ENCODE peak calls at places on chromosomes 7 and 10, in five cellular contexts. F is nucleus accumbens; W is activated naive CD8-positive, alpha-beta T cell treated with anti-CD3 and anti-CD28 coated beads, Interleukin-2, amount 50 U/mL, for 24 hours; C is adipocyte; S is GM23248. Q is an unnamed sample.

GRCh38 chr7:128155100-128155763 is 85.8 kb upstream of the LEP start:
- DNase-seq in C (no peak), S (peak), W (no peak), F (no peak), Q (no peak)

GRCh38 chr7:42831051-42831952 is 80.6 kb downstream of the C7orf25 start:
- DNase-seq in S (peak), C (peak), W (no peak), F (peak), Q (no peak)

GRCh38 chr7:98616381-98617050 is 569 bp upstream of the NPTX2 start:
- DNase-seq in C (peak), W (no peak), S (no peak), F (no peak), Q (no peak)

GRCh38 chr7:135385209-135385608 is 124.7 kb downstream of the CNOT4 start:
- DNase-seq in S (peak), C (peak), F (no peak), W (no peak), Q (no peak)

GRCh38 chr10:28432210-28432676 is 100.7 kb upstream of the WAC start:
- DNase-seq in S (peak), C (peak), F (peak), W (peak), Q (peak)

GRCh38 chr7:95330194-95331003 is 6.1 kb upstream of the PON1 start:
- DNase-seq in C (peak), W (no peak), F (no peak), S (peak), Q (no peak)

GRCh38 chr10:113518415-113518814 is 34.4 kb upstream of the HABP2 start:
- DNase-seq in F (no peak), S (no peak), C (no peak), W (no peak), Q (no peak)

GRCh38 chr7:110645616-110646015 is 445.3 kb upstream of the LRRN3 start:
- DNase-seq in W (no peak), F (no peak), S (no peak), C (no peak), Q (no peak)

GRCh38 chr10:132931258-132931657 is 11.1 kb downstream of the CFAP46 start:
- DNase-seq in F (no peak), S (no peak), W (no peak), C (peak), Q (no peak)

GRCh38 chr10:119505131-119505551 is 37.4 kb downstream of the RGS10 start:
- DNase-seq in W (no peak), F (no peak), C (no peak), S (no peak), Q (no peak)

GRCh38 chr7:82472966-82473365 is 29.4 kb upstream of the CACNA2D1 start:
- DNase-seq in F (no peak), W (no peak), S (peak), C (no peak), Q (no peak)

GRCh38 chr10:102988404-102989314 is 70.6 kb downstream of the CNNM2 start:
- DNase-seq in W (no peak), F (no peak), C (peak), S (no peak), Q (peak)

GRCh38 chr10:119090026-119090808 is 9.6 kb upstream of the EIF3A start:
- DNase-seq in C (no peak), F (no peak), W (no peak), S (no peak), Q (no peak)

GRCh38 chr7:101936612-101937231 is 119.3 kb downstream of the CUX1 start:
- DNase-seq in S (peak), F (no peak), W (no peak), C (peak), Q (no peak)

GRCh38 chr7:106126170-106126938 is 14.2 kb upstream of the SYPL1 start:
- DNase-seq in W (peak), S (peak), F (no peak), C (no peak), Q (peak)

GRCh38 chr10:114967071-114967470 is 29.1 kb downstream of the TRUB1 start:
- DNase-seq in S (no peak), W (no peak), F (no peak), C (peak), Q (no peak)

GRCh38 chr10:117686606-117687005 is 144.1 kb downstream of the EMX2 start:
- DNase-seq in C (no peak), F (no peak), S (no peak), W (no peak), Q (no peak)

GRCh38 chr7:93178213-93178612 is 30.0 kb upstream of the SAMD9L start:
- DNase-seq in F (no peak), C (peak), W (no peak), S (peak), Q (no peak)

GRCh38 chr10:21518629-21519321 is 6.7 kb downstream of the SKIDA1 start:
- DNase-seq in F (no peak), S (peak), C (peak), W (no peak), Q (no peak)

GRCh38 chr10:6314620-6315205 is 112.0 kb downstream of the PFKFB3 start:
- DNase-seq in S (no peak), F (no peak), C (no peak), W (no peak), Q (no peak)

GRCh38 chr7:142482899-142483658 is 225.2 kb upstream of the PRSS58 start:
- DNase-seq in S (peak), W (peak), C (peak), F (peak), Q (peak)

GRCh38 chr7:133941496-133941895 is 185.6 kb upstream of the LRGUK start:
- DNase-seq in S (peak), F (no peak), C (peak), W (no peak), Q (peak)

Q was measured in HFFc6.